ENCODE peak calls at places on chromosomes 3 and 15, in five cellular contexts. C is A549, L is HepG2, D is K562, T is H1. U is an unnamed sample.

GRCh38 chr3:171704002-171704401 is 106.3 kb downstream of the PLD1 start:
- DNase-seq in C (peak; percentile 29), D (peak; percentile 28), T (no peak), L (peak; percentile 9), U (no peak)

GRCh38 chr3:177525987-177526712 is 328.9 kb upstream of the TBL1XR1 start:
- DNase-seq in T (no peak), L (peak; percentile 54), D (no peak), C (no peak), U (no peak)

GRCh38 chr3:48847586-48848423 is at the start of gene PRKAR2A:
- DNase-seq in C (peak; percentile 85), D (peak; percentile 93), T (peak; percentile 41), L (peak; percentile 73), U (peak; percentile 62)

GRCh38 chr3:39639344-39640236 is 169.8 kb upstream of the MYRIP start:
- DNase-seq in T (peak; percentile 23), D (peak; percentile 90), L (peak; percentile 40), C (peak; percentile 91), U (no peak)

GRCh38 chr3:131326307-131326706 is 55.3 kb upstream of the NUDT16 start:
- DNase-seq in D (no peak), T (no peak), L (no peak), C (no peak), U (no peak)

GRCh38 chr3:62131050-62131449 is 242.3 kb downstream of the FEZF2 start:
- DNase-seq in L (no peak), C (no peak), T (no peak), D (no peak), U (no peak)

GRCh38 chr3:176068750-176069149 is 1128.5 kb downstream of the TBL1XR1 start:
- DNase-seq in L (no peak), D (no peak), C (no peak), T (no peak), U (no peak)

GRCh38 chr3:158659454-158660237 is 12.8 kb downstream of the LXN start:
- DNase-seq in L (peak; percentile 45), D (peak; percentile 62), C (peak; percentile 73), T (no peak), U (no peak)

GRCh38 chr3:57127849-57128566 is 37.1 kb downstream of the IL17RD start:
- DNase-seq in T (no peak), D (no peak), L (no peak), C (no peak), U (no peak)

GRCh38 chr3:123282461-123282860 is 80.7 kb downstream of the SEC22A start:
- DNase-seq in D (no peak), L (no peak), C (no peak), T (no peak), U (no peak)

DNA sequence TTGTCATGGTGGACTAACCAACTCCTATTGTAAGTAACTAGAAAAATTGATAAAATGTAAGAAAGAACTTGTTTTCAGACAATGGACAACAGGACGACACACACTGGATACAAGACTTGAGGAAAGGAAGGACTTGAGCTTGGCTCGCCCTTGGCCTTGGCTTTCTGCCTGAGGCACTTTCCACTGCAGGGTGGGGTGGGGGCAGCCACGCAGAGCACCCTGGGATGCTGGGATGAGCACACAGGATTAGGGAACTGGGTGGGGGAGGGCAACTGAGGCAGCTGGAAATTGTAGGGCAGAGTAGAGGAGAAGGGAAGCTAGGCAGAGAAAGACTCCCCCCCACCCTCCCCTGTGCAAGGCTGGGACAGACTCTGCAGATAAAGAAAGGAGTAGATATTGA is 25.5 kb upstream of the HHATL start:
- DNase-seq in T (no peak), L (no peak), C (no peak), D (no peak), U (no peak)
- TF ChIP-seq HDAC2 in T (no peak), L (no peak), C (no peak), D (no peak), U (no peak)

GRCh38 chr15:53836618-53837017 is 77.2 kb upstream of the WDR72 start:
- DNase-seq in T (no peak), C (no peak), L (peak; percentile 22), D (no peak), U (no peak)
- TF ChIP-seq HDAC2 in T (no peak), C (no peak), L (no peak), D (no peak), U (no peak)

GRCh38 chr3:153624310-153625030 is 462.4 kb downstream of the RAP2B start:
- DNase-seq in D (no peak), C (no peak), L (no peak), T (no peak), U (no peak)
- TF ChIP-seq HDAC2 in D (no peak), C (no peak), L (no peak), T (no peak), U (no peak)

GRCh38 chr3:188400494-188401243 is 246.7 kb downstream of the LPP start:
- DNase-seq in L (no peak), C (no peak), T (no peak), D (no peak), U (peak; percentile 68)
- TF ChIP-seq HDAC2 in L (no peak), C (no peak), T (no peak), D (no peak), U (no peak)

DNA sequence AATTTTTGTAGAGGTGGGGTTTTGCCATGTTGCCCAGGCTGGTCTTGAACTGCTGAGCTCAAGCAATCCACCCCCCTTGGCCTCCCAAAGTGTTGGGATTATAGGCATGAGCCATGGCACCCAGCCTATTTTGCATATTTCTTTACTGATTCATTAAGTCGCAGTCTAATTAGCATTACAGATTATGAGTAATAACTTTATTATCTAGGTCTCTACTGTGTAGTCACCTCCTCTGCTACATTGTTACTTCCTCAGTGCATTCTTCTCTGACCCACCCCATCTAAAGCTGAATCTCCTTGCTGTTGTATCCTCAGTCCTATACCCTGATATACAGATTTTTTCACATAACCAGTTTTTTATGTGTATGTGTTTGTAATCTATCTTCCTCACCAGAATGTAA is 61.7 kb downstream of the TFDP2 start:
- DNase-seq in T (no peak), C (no peak), L (no peak), D (no peak), U (no peak)
- TF ChIP-seq HDAC2 in T (no peak), C (no peak), L (no peak), D (no peak), U (no peak)

GRCh38 chr3:63940389-63940757 is 28.2 kb upstream of the SCAANT1 start:
- DNase-seq in D (no peak), T (no peak), C (no peak), L (no peak), U (no peak)
- TF ChIP-seq HDAC2 in D (no peak), T (no peak), C (no peak), L (no peak), U (no peak)

GRCh38 chr3:182508896-182509295 is 284.4 kb upstream of the ATP11B start:
- DNase-seq in D (no peak), C (no peak), T (no peak), L (no peak), U (no peak)
- TF ChIP-seq HDAC2 in D (no peak), C (no peak), T (no peak), L (no peak), U (no peak)